ENCODE peak calls at places on chromosomes 2 and 18, in five cellular contexts. I, G, N, U and P are unnamed samples.

GRCh38 chr2:58594175-58594574 is 353.1 kb upstream of the FANCL start:
- DNase-seq in N (no peak), I (no peak), G (no peak), U (peak), P (no peak)

GRCh38 chr2:141519906-141520305 is 610.9 kb downstream of the LRP1B start:
- DNase-seq in I (no peak), G (no peak), U (no peak), N (no peak), P (no peak)

GRCh38 chr2:212227755-212228154 is 310.8 kb downstream of the ERBB4 start:
- DNase-seq in G (no peak), I (peak), U (peak), N (no peak), P (no peak)

GRCh38 chr2:67471681-67472080 is 74.5 kb downstream of the ETAA1 start:
- DNase-seq in G (no peak), N (no peak), U (no peak), I (no peak), P (no peak)

GRCh38 chr18:10140928-10141327 is 227.1 kb downstream of the VAPA start:
- DNase-seq in G (no peak), N (no peak), I (no peak), U (no peak), P (no peak)

GRCh38 chr2:107621186-107621835 is 205.4 kb upstream of the RGPD4 start:
- DNase-seq in I (no peak), N (no peak), U (no peak), G (no peak), P (no peak)

GRCh38 chr2:218395456-218395825 is 4.2 kb upstream of the CTDSP1 start:
- DNase-seq in I (no peak), U (no peak), N (no peak), G (no peak), P (no peak)

GRCh38 chr2:179751184-179751809 is 110.1 kb downstream of the ZNF385B start:
- DNase-seq in U (peak), G (peak), N (no peak), I (peak), P (no peak)

GRCh38 chr2:177547122-177547521 is 154.5 kb downstream of the AGPS start:
- DNase-seq in N (no peak), U (no peak), I (no peak), G (no peak), P (no peak)